ENCODE peak calls at places on chromosomes 4 and X, in ten cellular contexts. Z is GM13977, I is cardiac fibroblast, P is left ventricle myocardium inferior, X is endothelial cell, L is kidney, W is psoas muscle, A is brain microvascular endothelial cell, E is stomach, C is GM20000. M is an unnamed sample.

GRCh38 chr4:81314196-81314896 is 99.3 kb upstream of the PRKG2 start:
- DNase-seq in Z (no peak), I (peak), P (peak), X (peak), L (peak), W (no peak), A (peak), E (peak), C (no peak), M (no peak)

GRCh38 chr4:128379860-128380259 is 92.2 kb upstream of the PGRMC2 start:
- DNase-seq in Z (peak), I (peak), P (peak), X (no peak), L (no peak), W (peak), A (peak), E (peak), C (peak), M (peak)

GRCh38 chrX:23389196-23389792 is 54.6 kb downstream of the PTCHD1 start:
- DNase-seq in Z (no peak), I (no peak), P (no peak), X (no peak), L (no peak), W (no peak), A (no peak), E (no peak), C (no peak), M (no peak)

GRCh38 chr4:74042681-74043080 is 4.2 kb upstream of the CXCL3 start:
- DNase-seq in Z (no peak), I (no peak), P (no peak), X (no peak), L (no peak), W (no peak), A (no peak), E (peak), C (no peak), M (no peak)

GRCh38 chr4:143344011-143344410 is 7.3 kb downstream of the GAB1 start:
- DNase-seq in Z (no peak), I (no peak), P (no peak), X (no peak), L (no peak), W (no peak), A (no peak), E (no peak), C (no peak), M (no peak)

GRCh38 chr4:128583753-128584712 is 225.5 kb upstream of the JADE1 start:
- DNase-seq in Z (no peak), I (no peak), P (peak), X (no peak), L (no peak), W (peak), A (no peak), E (peak), C (no peak), M (no peak)

GRCh38 chrX:139889760-139890159 is 43.1 kb downstream of the ATP11C start:
- DNase-seq in Z (no peak), I (peak), P (no peak), X (no peak), L (no peak), W (no peak), A (no peak), E (no peak), C (no peak), M (no peak)

GRCh38 chr4:184376136-184376838 is 98.1 kb downstream of the IRF2 start:
- DNase-seq in Z (no peak), I (no peak), P (no peak), X (no peak), L (no peak), W (no peak), A (no peak), E (no peak), C (no peak), M (no peak)

GRCh38 chrX:43753637-43754036 is 97.5 kb downstream of the MAOA start:
- DNase-seq in Z (no peak), I (no peak), P (no peak), X (no peak), L (no peak), W (no peak), A (no peak), E (no peak), C (no peak), M (no peak)

GRCh38 chrX:117510453-117510852 is 606.2 kb downstream of the KLHL13 start:
- DNase-seq in Z (no peak), I (no peak), P (no peak), X (no peak), L (no peak), W (no peak), A (no peak), E (no peak), C (no peak), M (no peak)
- TF ChIP-seq CTCF in Z (peak), I (no peak), P (no peak), X (no peak), L (no peak), W (no peak), A (no peak), E (no peak), C (no peak), M (no peak)

DNA sequence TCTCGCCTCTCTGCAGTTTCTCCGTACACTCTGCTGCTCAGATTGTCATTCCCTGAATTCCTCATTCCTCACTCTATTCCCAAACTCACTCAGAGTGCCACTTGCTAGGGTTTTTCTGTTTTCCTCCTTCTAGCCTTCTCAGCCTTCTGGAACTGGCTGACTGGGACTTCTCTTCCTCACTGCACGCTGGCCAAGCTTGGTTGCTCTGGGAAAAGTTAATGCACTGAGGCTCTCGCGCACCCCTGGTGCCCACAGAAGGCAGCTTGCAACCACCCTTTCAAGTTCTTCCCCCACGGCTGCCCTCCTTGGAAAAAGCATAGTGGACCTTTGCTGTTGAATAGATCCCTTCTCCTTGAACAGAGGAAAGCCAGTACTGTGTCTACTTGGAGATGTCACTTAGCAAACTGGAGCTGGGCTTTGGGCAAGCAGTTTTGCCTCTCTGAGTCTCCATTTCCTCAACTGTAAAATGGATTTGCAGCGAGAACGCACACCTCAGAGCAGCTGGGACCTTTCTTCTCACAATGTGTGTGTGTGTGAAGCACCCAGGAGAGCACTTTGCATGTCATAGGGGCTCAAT is 6.0 kb upstream of the CCKAR start:
- DNase-seq in Z (no peak), I (no peak), P (no peak), X (no peak), L (no peak), W (no peak), A (no peak), E (no peak), C (no peak), M (no peak)
- TF ChIP-seq CTCF in Z (no peak), I (peak), P (no peak), X (no peak), L (no peak), W (no peak), A (peak), E (no peak), C (no peak), M (no peak)

GRCh38 chrX:131821945-131822622 is 201.0 kb upstream of the STK26 start:
- DNase-seq in Z (peak), I (no peak), P (no peak), X (no peak), L (peak), W (peak), A (peak), E (peak), C (no peak), M (no peak)
- TF ChIP-seq CTCF in Z (peak), I (no peak), P (no peak), X (no peak), L (peak), W (peak), A (peak), E (no peak), C (no peak), M (no peak)

GRCh38 chrX:30161043-30161442 is 54.3 kb upstream of the MAGEB2 start:
- DNase-seq in Z (no peak), I (no peak), P (no peak), X (no peak), L (no peak), W (no peak), A (no peak), E (no peak), C (no peak), M (no peak)
- TF ChIP-seq CTCF in Z (no peak), I (no peak), P (no peak), X (no peak), L (no peak), W (no peak), A (no peak), E (no peak), C (no peak), M (no peak)

DNA sequence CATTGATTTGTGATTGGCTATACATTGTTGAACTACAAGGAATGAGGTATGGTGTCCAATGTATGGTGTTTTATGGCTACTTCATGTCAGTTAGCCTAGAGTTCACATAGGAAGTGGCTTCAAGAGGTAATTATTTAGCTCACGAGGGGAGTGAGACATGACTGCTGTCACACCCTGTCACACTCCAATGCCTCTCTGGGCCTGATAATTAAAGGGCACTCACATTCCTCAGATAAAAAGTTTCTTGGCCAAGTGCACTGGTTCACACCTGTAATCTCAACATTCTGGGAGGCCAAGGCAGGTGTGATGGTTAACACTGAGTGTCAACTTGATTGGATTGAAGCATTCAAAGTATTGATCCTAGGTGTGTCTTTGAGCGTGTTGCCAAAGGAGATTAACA is 65.0 kb upstream of the DDX60 start:
- DNase-seq in Z (no peak), I (no peak), P (no peak), X (no peak), L (no peak), W (no peak), A (no peak), E (no peak), C (no peak), M (no peak)
- TF ChIP-seq CTCF in Z (no peak), I (no peak), P (no peak), X (no peak), L (no peak), W (no peak), A (no peak), E (no peak), C (no peak), M (no peak)

DNA sequence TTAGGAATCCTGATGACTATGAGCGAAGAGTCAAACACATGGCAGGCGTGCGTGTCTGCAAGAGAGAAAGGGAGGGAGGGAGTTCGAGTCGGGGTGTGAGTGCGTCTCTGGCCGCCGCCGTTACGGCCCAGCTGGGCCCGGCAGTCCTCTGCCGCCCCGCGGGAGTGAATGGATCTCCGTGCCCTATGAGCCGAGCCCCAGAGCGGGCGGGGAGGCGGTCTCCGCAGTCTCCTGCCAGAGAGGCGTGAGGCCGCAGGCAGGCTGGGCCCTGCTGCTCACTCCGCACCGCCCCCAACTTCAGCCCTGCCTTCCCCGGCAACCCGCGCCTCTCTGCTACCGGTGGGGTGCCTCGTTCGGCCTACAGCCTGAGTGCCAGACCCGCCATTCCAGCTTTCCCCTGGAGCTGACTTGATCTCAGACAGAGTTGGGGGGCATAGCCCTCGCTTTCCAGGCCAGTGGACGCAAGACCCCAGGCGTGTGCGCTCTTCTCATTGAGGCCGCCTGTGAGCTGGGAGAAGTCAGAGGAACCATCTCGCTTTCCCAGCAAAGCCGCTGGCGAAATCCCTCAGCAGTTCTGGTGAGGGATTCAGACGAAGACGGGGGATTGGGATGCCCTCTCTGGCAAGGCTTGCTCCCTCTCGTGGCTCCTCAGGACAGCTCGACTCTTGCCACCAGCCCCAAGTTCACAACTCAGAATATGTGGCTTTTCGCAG is 1.4 kb downstream of the SLC16A2 start:
- DNase-seq in Z (peak), I (peak), P (peak), X (peak), L (peak), W (peak), A (peak), E (peak), C (peak), M (peak)
- TF ChIP-seq CTCF in Z (no peak), I (no peak), P (peak), X (no peak), L (no peak), W (no peak), A (peak), E (no peak), C (no peak), M (no peak)

DNA sequence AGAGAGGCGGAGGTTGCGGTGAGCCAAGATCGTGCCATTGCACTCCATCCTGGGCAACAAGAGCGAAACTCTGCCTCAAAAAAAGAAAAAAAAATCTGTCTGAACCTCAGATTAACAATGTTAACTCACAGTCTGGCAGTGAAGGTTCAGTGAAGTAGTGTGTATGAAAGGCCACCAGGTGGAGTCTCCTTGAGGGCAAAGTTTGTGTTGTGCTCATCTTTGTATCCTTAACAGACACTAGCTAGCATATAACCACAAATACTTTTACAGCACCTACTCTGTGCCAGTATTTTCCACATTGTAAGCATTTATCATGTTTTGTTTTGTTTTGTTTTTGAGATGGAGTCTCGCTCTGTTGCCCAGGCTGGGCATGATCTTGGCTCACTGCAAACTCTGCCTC is 46.0 kb upstream of the MGST2 start:
- DNase-seq in Z (no peak), I (peak), P (no peak), X (no peak), L (no peak), W (no peak), A (peak), E (no peak), C (peak), M (no peak)
- TF ChIP-seq CTCF in Z (peak), I (peak), P (peak), X (peak), L (peak), W (peak), A (peak), E (peak), C (peak), M (peak)

M was measured in GM13976.